ENCODE peak calls at places on chromosomes 16 and 17, in five cellular contexts. P, A, H, X and L are unnamed samples.

GRCh38 chr16:52499061-52499460 is 47.9 kb downstream of the TOX3 start:
- DNase-seq in X (no peak), H (no peak), A (no peak), P (no peak), L (no peak)

GRCh38 chr17:42459256-42459982 is 741 bp downstream of the ATP6V0A1 start:
- DNase-seq in H (no peak), P (peak; percentile 85), X (peak; percentile 65), A (no peak), L (no peak)

GRCh38 chr16:84093120-84093878 is 23.4 kb downstream of the MBTPS1 start:
- DNase-seq in X (no peak), P (no peak), H (no peak), A (no peak), L (no peak)

GRCh38 chr16:2483939-2484897 is 9.3 kb downstream of the TBC1D24 start:
- DNase-seq in P (no peak), X (no peak), H (no peak), A (no peak), L (no peak)

GRCh38 chr17:21125862-21126261 is 902 bp upstream of the DHRS7B start:
- DNase-seq in A (no peak), X (no peak), H (no peak), P (no peak), L (no peak)

GRCh38 chr16:29826342-29826695 is 6.1 kb downstream of the MVP start:
- DNase-seq in X (no peak), P (no peak), H (no peak), A (no peak), L (no peak)

GRCh38 chr17:43660816-43661493 is 767 bp downstream of the MEOX1 start:
- DNase-seq in A (no peak), P (no peak), H (no peak), X (no peak), L (no peak)

GRCh38 chr16:81796035-81796434 is 16.9 kb downstream of the PLCG2 start:
- DNase-seq in P (no peak), A (no peak), X (no peak), H (no peak), L (no peak)

GRCh38 chr17:61416211-61416539 is 16.5 kb downstream of the TBX2 start:
- DNase-seq in X (no peak), P (no peak), H (no peak), A (no peak), L (no peak)

GRCh38 chr16:50841081-50841886 is 99.4 kb downstream of the CYLD start:
- DNase-seq in X (no peak), A (no peak), P (peak; percentile 93), H (peak; percentile 24), L (no peak)

GRCh38 chr17:18356624-18357023 is 6.7 kb downstream of the SHMT1 start:
- DNase-seq in P (no peak), H (no peak), X (no peak), A (no peak), L (no peak)

GRCh38 chr17:28533091-28533670 is 19.2 kb downstream of the UNC119 start:
- DNase-seq in A (no peak), P (no peak), H (no peak), X (no peak), L (no peak)

GRCh38 chr17:956905-957304 is 22.7 kb downstream of the NXN start:
- DNase-seq in H (no peak), X (no peak), A (no peak), P (no peak), L (no peak)

GRCh38 chr16:66947302-66948033 is 12.2 kb downstream of the CES2 start:
- DNase-seq in X (peak; percentile 89), H (peak; percentile 94), P (peak; percentile 89), A (no peak), L (peak; percentile 67)
- TF ChIP-seq POLR2A in X (peak; percentile 49), H (no peak), P (no peak), A (no peak), L (no peak)

GRCh38 chr17:7383371-7383741 is 2.5 kb downstream of the TNK1 start:
- DNase-seq in P (no peak), A (no peak), X (no peak), H (no peak), L (no peak)

GRCh38 chr17:7379134-7379533 is 1.8 kb upstream of the TNK1 start:
- DNase-seq in H (no peak), P (no peak), X (no peak), A (no peak), L (no peak)

GRCh38 chr17:7382901-7383300 is 2.0 kb downstream of the TNK1 start:
- DNase-seq in A (no peak), X (no peak), P (no peak), H (no peak), L (no peak)

GRCh38 chr17:7380855-7381683 is at the start of gene TNK1:
- DNase-seq in H (peak; percentile 82), P (peak; percentile 62), X (peak; percentile 24), A (no peak), L (no peak)

DNA sequence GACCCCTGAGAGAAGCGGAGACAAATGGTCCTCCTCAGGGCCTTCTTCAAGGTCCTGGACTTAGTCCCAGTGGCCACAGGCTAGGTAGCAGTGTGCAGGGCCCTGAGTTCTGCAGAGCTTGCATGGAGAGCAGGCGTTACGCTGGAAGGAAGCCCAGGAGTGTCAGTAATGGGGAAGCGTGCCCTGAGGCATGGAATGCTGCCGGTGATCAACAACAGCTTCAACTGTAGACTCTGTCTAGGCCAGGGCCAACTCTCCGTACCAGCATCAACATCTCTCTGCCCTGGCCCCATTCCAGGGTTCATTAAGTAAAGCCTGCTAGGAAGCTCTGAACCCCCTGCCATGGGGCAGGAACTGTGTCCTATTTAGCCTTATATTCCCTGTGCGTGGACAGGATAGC is 568 bp upstream of the TNK1 start:
- DNase-seq in X (no peak), P (no peak), H (no peak), A (no peak), L (no peak)
- TF ChIP-seq POLR2AphosphoS5 in X (no peak), P (no peak), H (no peak), A (no peak), L (no peak)

GRCh38 chr17:50558955-50559614 is 1.4 kb upstream of the CACNA1G start:
- DNase-seq in P (no peak), X (no peak), H (peak; percentile 82), A (no peak), L (no peak)
- TF ChIP-seq TAF1 in P (no peak), X (no peak), H (no peak), A (no peak), L (no peak)

DNA sequence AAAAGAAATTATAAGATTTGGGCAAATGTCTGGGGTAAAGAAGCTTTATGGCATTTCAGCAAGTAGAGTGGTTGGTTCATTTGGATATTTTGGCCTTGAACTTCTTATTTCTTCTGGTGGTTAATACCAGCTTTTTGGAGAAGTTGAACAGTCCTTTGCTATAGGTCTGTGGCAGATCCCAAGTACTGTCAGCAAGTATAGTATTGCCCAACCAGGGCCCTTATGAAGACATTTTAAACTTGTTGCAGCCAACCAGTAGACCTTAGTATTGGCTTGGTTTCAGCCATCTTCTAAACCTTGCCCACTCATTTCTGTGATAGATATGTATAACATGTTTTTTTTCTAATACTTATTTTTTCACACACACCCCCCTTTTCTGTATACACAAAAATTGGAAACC is 2.2 kb downstream of the SP2 start:
- DNase-seq in X (no peak), H (no peak), P (no peak), A (no peak), L (no peak)
- TF ChIP-seq POLR2A in X (no peak), H (no peak), P (no peak), A (no peak), L (no peak)

DNA sequence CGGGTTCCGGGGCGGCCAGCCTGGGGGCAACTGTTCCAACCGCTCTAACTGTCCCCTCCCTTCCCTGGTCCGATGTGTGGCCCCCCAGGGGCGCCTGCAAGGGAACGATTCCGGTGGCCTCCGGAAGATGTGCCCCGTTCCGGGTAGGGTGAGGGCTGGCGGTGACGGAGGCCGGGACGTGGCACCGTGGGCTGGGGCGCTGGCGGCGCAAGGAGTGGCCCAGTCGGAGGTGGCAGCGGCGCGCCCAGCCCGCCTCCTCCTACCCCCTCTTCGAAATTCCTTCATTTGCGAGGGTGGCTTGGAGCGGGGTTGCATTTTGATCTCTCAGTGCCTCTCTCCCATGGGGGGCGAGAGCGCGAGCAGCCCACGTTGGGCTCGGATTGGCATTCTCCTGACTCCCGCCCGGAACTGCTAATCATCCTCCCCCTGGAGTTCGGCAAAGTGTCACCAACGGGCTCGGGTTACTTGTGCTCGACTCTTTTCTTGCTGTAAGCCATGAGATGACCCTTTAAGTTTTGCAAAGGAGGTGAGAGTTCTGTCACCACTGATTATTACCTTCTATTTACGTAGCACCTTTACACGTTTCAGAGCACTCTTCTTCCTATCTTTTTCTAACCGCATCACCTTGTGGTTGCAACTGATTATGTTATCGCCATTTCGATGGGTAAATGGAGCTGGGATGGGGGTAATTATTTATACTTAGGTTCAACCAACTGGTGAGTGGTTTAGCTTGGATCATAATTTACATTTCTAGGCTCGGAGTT is 667 bp downstream of the NDEL1 start:
- DNase-seq in H (no peak), P (peak; percentile 66), A (peak; percentile 39), X (peak; percentile 37), L (peak; percentile 25)
- TF ChIP-seq POLR2AphosphoS5 in H (no peak), P (peak; percentile 35), A (no peak), X (no peak), L (no peak)

DNA sequence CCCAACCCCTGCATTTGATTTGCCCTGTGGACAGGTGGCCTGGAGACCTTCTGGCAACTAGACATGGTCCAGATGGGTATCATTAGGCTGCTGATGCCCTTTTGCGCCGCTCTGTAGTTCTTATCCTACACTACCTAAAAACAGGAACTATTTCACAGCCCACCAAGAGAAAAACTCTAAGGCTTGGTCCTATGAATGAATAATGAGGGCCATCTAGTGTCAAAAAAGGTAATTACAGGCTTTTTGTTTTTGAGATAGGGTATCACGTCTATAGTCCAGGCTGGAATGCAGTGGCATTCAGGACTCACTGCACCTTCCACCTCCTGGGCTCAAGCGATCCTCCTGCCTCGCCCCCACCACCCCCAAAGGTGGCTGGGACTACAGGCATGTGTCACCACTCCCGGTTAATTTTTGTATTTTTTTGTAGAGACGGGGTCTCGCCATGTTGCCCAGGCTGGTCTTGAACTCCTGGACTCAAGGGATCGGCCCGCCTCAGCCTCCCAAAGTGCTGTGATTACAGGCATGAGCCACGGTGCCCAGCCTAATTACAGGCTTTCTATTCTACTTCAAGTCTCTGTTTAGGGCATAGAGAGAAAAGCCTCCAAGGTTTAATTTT is 20.9 kb downstream of the COIL start:
- DNase-seq in A (peak; percentile 27), H (peak; percentile 45), P (peak; percentile 71), X (peak; percentile 72), L (peak; percentile 30)
- TF ChIP-seq TAF1 in A (no peak), H (no peak), P (no peak), X (no peak), L (no peak)

GRCh38 chr17:62965649-62966425 is at the start of gene TANC2:
- DNase-seq in H (peak; percentile 80), A (peak; percentile 37), X (peak; percentile 27), P (peak; percentile 84), L (peak; percentile 63)
- TF ChIP-seq POLR2A in H (peak; percentile 33), A (no peak), X (no peak), P (peak; percentile 56), L (no peak)

GRCh38 chr17:57744195-57745170 is 616 bp downstream of the CCDC182 start:
- DNase-seq in A (no peak), X (no peak), P (no peak), H (no peak), L (no peak)
- TF ChIP-seq POLR2AphosphoS5 in A (no peak), X (no peak), P (no peak), H (no peak), L (no peak)